ENCODE peak calls at places on chromosome 10, in five cellular contexts. One of them, this sample, is unnamed.

GRCh38 chr10:86162696-86163400 is 203.7 kb downstream of the GRID1 start:
- DNase-seq in stimulated activated CD4-positive, alpha-beta T cell treated with anti-CD3 and anti-CD28 coated beads, Interleukin-2, amount 100 ng/mL, for 24 hours: no peak
- DNase-seq in T-helper 2 cell: no peak
- DNase-seq in sigmoid colon: peak; percentile 48
- DNase-seq in breast epithelium: no peak
- DNase-seq in this sample: no peak

GRCh38 chr10:129108994-129109393 is 358.0 kb upstream of the MGMT start:
- DNase-seq in stimulated activated CD4-positive, alpha-beta T cell treated with anti-CD3 and anti-CD28 coated beads, Interleukin-2, amount 100 ng/mL, for 24 hours: no peak
- DNase-seq in T-helper 2 cell: no peak
- DNase-seq in sigmoid colon: no peak
- DNase-seq in breast epithelium: no peak
- DNase-seq in this sample: no peak

GRCh38 chr10:99329238-99329890 is at the start of gene CNNM1:
- DNase-seq in stimulated activated CD4-positive, alpha-beta T cell treated with anti-CD3 and anti-CD28 coated beads, Interleukin-2, amount 100 ng/mL, for 24 hours: peak; percentile 23
- DNase-seq in T-helper 2 cell: no peak
- DNase-seq in sigmoid colon: peak; percentile 74
- DNase-seq in breast epithelium: no peak
- DNase-seq in this sample: no peak

GRCh38 chr10:43057831-43058340 is 19.0 kb upstream of the RET start:
- DNase-seq in stimulated activated CD4-positive, alpha-beta T cell treated with anti-CD3 and anti-CD28 coated beads, Interleukin-2, amount 100 ng/mL, for 24 hours: no peak
- DNase-seq in T-helper 2 cell: no peak
- DNase-seq in sigmoid colon: peak; percentile 54
- DNase-seq in breast epithelium: peak; percentile 19
- DNase-seq in this sample: no peak

GRCh38 chr10:59791602-59792001 is 38.3 kb upstream of the MRLN start:
- DNase-seq in stimulated activated CD4-positive, alpha-beta T cell treated with anti-CD3 and anti-CD28 coated beads, Interleukin-2, amount 100 ng/mL, for 24 hours: no peak
- DNase-seq in T-helper 2 cell: no peak
- DNase-seq in sigmoid colon: no peak
- DNase-seq in breast epithelium: no peak
- DNase-seq in this sample: no peak

GRCh38 chr10:79024716-79025112 is 44.1 kb upstream of the ZMIZ1 start:
- DNase-seq in stimulated activated CD4-positive, alpha-beta T cell treated with anti-CD3 and anti-CD28 coated beads, Interleukin-2, amount 100 ng/mL, for 24 hours: no peak
- DNase-seq in T-helper 2 cell: no peak
- DNase-seq in sigmoid colon: no peak
- DNase-seq in breast epithelium: no peak
- DNase-seq in this sample: no peak

GRCh38 chr10:121041499-121041898 is 190.3 kb downstream of the WDR11 start:
- DNase-seq in stimulated activated CD4-positive, alpha-beta T cell treated with anti-CD3 and anti-CD28 coated beads, Interleukin-2, amount 100 ng/mL, for 24 hours: no peak
- DNase-seq in T-helper 2 cell: no peak
- DNase-seq in sigmoid colon: no peak
- DNase-seq in breast epithelium: no peak
- DNase-seq in this sample: no peak

GRCh38 chr10:13984647-13985155 is 346.0 kb downstream of the FRMD4A start:
- DNase-seq in stimulated activated CD4-positive, alpha-beta T cell treated with anti-CD3 and anti-CD28 coated beads, Interleukin-2, amount 100 ng/mL, for 24 hours: no peak
- DNase-seq in T-helper 2 cell: no peak
- DNase-seq in sigmoid colon: no peak
- DNase-seq in breast epithelium: no peak
- DNase-seq in this sample: no peak

GRCh38 chr10:119125942-119126341 is 22.0 kb downstream of the DENND10 start:
- DNase-seq in stimulated activated CD4-positive, alpha-beta T cell treated with anti-CD3 and anti-CD28 coated beads, Interleukin-2, amount 100 ng/mL, for 24 hours: no peak
- DNase-seq in T-helper 2 cell: no peak
- DNase-seq in sigmoid colon: no peak
- DNase-seq in breast epithelium: no peak
- DNase-seq in this sample: no peak

GRCh38 chr10:101308051-101308450 is 45.9 kb upstream of the BTRC start:
- DNase-seq in stimulated activated CD4-positive, alpha-beta T cell treated with anti-CD3 and anti-CD28 coated beads, Interleukin-2, amount 100 ng/mL, for 24 hours: no peak
- DNase-seq in T-helper 2 cell: no peak
- DNase-seq in sigmoid colon: no peak
- DNase-seq in breast epithelium: no peak
- DNase-seq in this sample: no peak

GRCh38 chr10:117503886-117504205 is 38.7 kb upstream of the EMX2 start:
- DNase-seq in stimulated activated CD4-positive, alpha-beta T cell treated with anti-CD3 and anti-CD28 coated beads, Interleukin-2, amount 100 ng/mL, for 24 hours: no peak
- DNase-seq in T-helper 2 cell: no peak
- DNase-seq in sigmoid colon: no peak
- DNase-seq in breast epithelium: no peak
- DNase-seq in this sample: no peak

GRCh38 chr10:24701447-24701846 is 22.2 kb downstream of the ARHGAP21 start:
- DNase-seq in stimulated activated CD4-positive, alpha-beta T cell treated with anti-CD3 and anti-CD28 coated beads, Interleukin-2, amount 100 ng/mL, for 24 hours: no peak
- DNase-seq in T-helper 2 cell: no peak
- DNase-seq in sigmoid colon: no peak
- DNase-seq in breast epithelium: no peak
- DNase-seq in this sample: no peak

GRCh38 chr10:45675388-45675787 is 2.8 kb upstream of the ZFAND4 start:
- DNase-seq in stimulated activated CD4-positive, alpha-beta T cell treated with anti-CD3 and anti-CD28 coated beads, Interleukin-2, amount 100 ng/mL, for 24 hours: no peak
- DNase-seq in T-helper 2 cell: no peak
- DNase-seq in sigmoid colon: no peak
- DNase-seq in breast epithelium: no peak
- DNase-seq in this sample: no peak

GRCh38 chr10:8042032-8042863 is 12.2 kb upstream of the GATA3 start:
- DNase-seq in stimulated activated CD4-positive, alpha-beta T cell treated with anti-CD3 and anti-CD28 coated beads, Interleukin-2, amount 100 ng/mL, for 24 hours: no peak
- DNase-seq in T-helper 2 cell: no peak
- DNase-seq in sigmoid colon: no peak
- DNase-seq in breast epithelium: no peak
- DNase-seq in this sample: no peak

GRCh38 chr10:122567056-122567660 is 6.6 kb downstream of the DMBT1 start:
- DNase-seq in stimulated activated CD4-positive, alpha-beta T cell treated with anti-CD3 and anti-CD28 coated beads, Interleukin-2, amount 100 ng/mL, for 24 hours: peak; percentile 45
- DNase-seq in T-helper 2 cell: no peak
- DNase-seq in sigmoid colon: peak; percentile 47
- DNase-seq in breast epithelium: no peak
- DNase-seq in this sample: no peak

GRCh38 chr10:91579351-91579985 is 53.4 kb downstream of the PPP1R3C start:
- DNase-seq in stimulated activated CD4-positive, alpha-beta T cell treated with anti-CD3 and anti-CD28 coated beads, Interleukin-2, amount 100 ng/mL, for 24 hours: no peak
- DNase-seq in T-helper 2 cell: no peak
- DNase-seq in sigmoid colon: no peak
- DNase-seq in breast epithelium: no peak
- DNase-seq in this sample: no peak

GRCh38 chr10:46301056-46301645 is 14.4 kb downstream of the ANTXRL start:
- DNase-seq in stimulated activated CD4-positive, alpha-beta T cell treated with anti-CD3 and anti-CD28 coated beads, Interleukin-2, amount 100 ng/mL, for 24 hours: no peak
- DNase-seq in T-helper 2 cell: no peak
- DNase-seq in sigmoid colon: peak; percentile 50
- DNase-seq in breast epithelium: peak; percentile 30
- DNase-seq in this sample: no peak

GRCh38 chr10:6114758-6115410 is 26.1 kb downstream of the RBM17 start:
- DNase-seq in stimulated activated CD4-positive, alpha-beta T cell treated with anti-CD3 and anti-CD28 coated beads, Interleukin-2, amount 100 ng/mL, for 24 hours: no peak
- DNase-seq in T-helper 2 cell: no peak
- DNase-seq in sigmoid colon: no peak
- DNase-seq in breast epithelium: no peak
- DNase-seq in this sample: no peak

GRCh38 chr10:69792361-69792760 is 9.3 kb upstream of the COL13A1 start:
- DNase-seq in stimulated activated CD4-positive, alpha-beta T cell treated with anti-CD3 and anti-CD28 coated beads, Interleukin-2, amount 100 ng/mL, for 24 hours: no peak
- DNase-seq in T-helper 2 cell: no peak
- DNase-seq in sigmoid colon: no peak
- DNase-seq in breast epithelium: no peak
- DNase-seq in this sample: no peak

GRCh38 chr10:93152136-93152535 is 78.4 kb downstream of the CYP26A1 start:
- DNase-seq in stimulated activated CD4-positive, alpha-beta T cell treated with anti-CD3 and anti-CD28 coated beads, Interleukin-2, amount 100 ng/mL, for 24 hours: no peak
- DNase-seq in T-helper 2 cell: no peak
- DNase-seq in sigmoid colon: no peak
- DNase-seq in breast epithelium: no peak
- DNase-seq in this sample: no peak

GRCh38 chr10:84668186-84668763 is 339.9 kb downstream of the CCSER2 start:
- DNase-seq in stimulated activated CD4-positive, alpha-beta T cell treated with anti-CD3 and anti-CD28 coated beads, Interleukin-2, amount 100 ng/mL, for 24 hours: no peak
- DNase-seq in T-helper 2 cell: no peak
- DNase-seq in sigmoid colon: no peak
- DNase-seq in breast epithelium: no peak
- DNase-seq in this sample: no peak

GRCh38 chr10:12350167-12350872 is 973 bp downstream of the CAMK1D start:
- DNase-seq in stimulated activated CD4-positive, alpha-beta T cell treated with anti-CD3 and anti-CD28 coated beads, Interleukin-2, amount 100 ng/mL, for 24 hours: peak; percentile 46
- DNase-seq in T-helper 2 cell: peak; percentile 46
- DNase-seq in sigmoid colon: peak; percentile 72
- DNase-seq in breast epithelium: no peak
- DNase-seq in this sample: no peak

GRCh38 chr10:69466689-69467088 is 15.4 kb downstream of the TSPAN15 start:
- DNase-seq in stimulated activated CD4-positive, alpha-beta T cell treated with anti-CD3 and anti-CD28 coated beads, Interleukin-2, amount 100 ng/mL, for 24 hours: no peak
- DNase-seq in T-helper 2 cell: no peak
- DNase-seq in sigmoid colon: no peak
- DNase-seq in breast epithelium: no peak
- DNase-seq in this sample: no peak

This sample was measured in omental fat pad.